ENCODE peak calls at places on chromosomes 5 and 9, in four cellular contexts. One of them, this sample, is unnamed.

GRCh38 chr5:174409070-174409469 is 315.3 kb upstream of the MSX2 start:
- DNase-seq in H1: no peak
- DNase-seq in HepG2: no peak
- DNase-seq in SK-N-SH: no peak
- DNase-seq in this sample: no peak

GRCh38 chr9:14710804-14711203 is 11.7 kb downstream of the CER1 start:
- DNase-seq in H1: no peak
- DNase-seq in HepG2: no peak
- DNase-seq in SK-N-SH: no peak
- DNase-seq in this sample: no peak

GRCh38 chr5:14591548-14591947 is 10.0 kb downstream of the OTULINL start:
- DNase-seq in H1: no peak
- DNase-seq in HepG2: no peak
- DNase-seq in SK-N-SH: no peak
- DNase-seq in this sample: no peak

GRCh38 chr5:68778467-68778866 is 315.3 kb upstream of the SLC30A5 start:
- DNase-seq in H1: no peak
- DNase-seq in HepG2: no peak
- DNase-seq in SK-N-SH: no peak
- DNase-seq in this sample: no peak

GRCh38 chr9:106953166-106953565 is 90.2 kb downstream of the ZNF462 start:
- DNase-seq in H1: no peak
- DNase-seq in HepG2: no peak
- DNase-seq in SK-N-SH: no peak
- DNase-seq in this sample: no peak

GRCh38 chr5:136629125-136629790 is 263.9 kb upstream of the TRPC7 start:
- DNase-seq in H1: no peak
- DNase-seq in HepG2: no peak
- DNase-seq in SK-N-SH: peak
- DNase-seq in this sample: no peak

GRCh38 chr5:140166911-140167310 is 8.1 kb upstream of the CYSTM1 start:
- DNase-seq in H1: no peak
- DNase-seq in HepG2: no peak
- DNase-seq in SK-N-SH: no peak
- DNase-seq in this sample: no peak

GRCh38 chr9:108478871-108479332 is 376.9 kb downstream of the ACTL7B start:
- DNase-seq in H1: no peak
- DNase-seq in HepG2: peak
- DNase-seq in SK-N-SH: no peak
- DNase-seq in this sample: no peak

GRCh38 chr9:97703437-97704326 is 6.5 kb upstream of the XPA start:
- DNase-seq in H1: no peak
- DNase-seq in HepG2: peak
- DNase-seq in SK-N-SH: peak
- DNase-seq in this sample: peak

GRCh38 chr9:126806336-126806735 is 1.5 kb downstream of the ZBTB43 start:
- DNase-seq in H1: no peak
- DNase-seq in HepG2: no peak
- DNase-seq in SK-N-SH: no peak
- DNase-seq in this sample: no peak

GRCh38 chr5:66680804-66681203 is 84.6 kb downstream of the MAST4 start:
- DNase-seq in H1: no peak
- DNase-seq in HepG2: no peak
- DNase-seq in SK-N-SH: no peak
- DNase-seq in this sample: no peak

GRCh38 chr9:137224850-137225694 is at the start of gene CYSRT1:
- DNase-seq in H1: peak
- DNase-seq in HepG2: no peak
- DNase-seq in SK-N-SH: no peak
- DNase-seq in this sample: no peak

GRCh38 chr9:137978262-137978714 is 100.7 kb downstream of the CACNA1B start:
- DNase-seq in H1: no peak
- DNase-seq in HepG2: no peak
- DNase-seq in SK-N-SH: no peak
- DNase-seq in this sample: no peak

GRCh38 chr5:150000990-150001659 is 586 bp downstream of the HMGXB3 start:
- DNase-seq in H1: no peak
- DNase-seq in HepG2: no peak
- DNase-seq in SK-N-SH: peak
- DNase-seq in this sample: no peak

GRCh38 chr9:97468658-97469448 is 32.6 kb upstream of the TMOD1 start:
- DNase-seq in H1: peak
- DNase-seq in HepG2: peak
- DNase-seq in SK-N-SH: peak
- DNase-seq in this sample: peak

GRCh38 chr5:17431272-17432050 is 66.6 kb upstream of the TAF11L2 start:
- DNase-seq in H1: no peak
- DNase-seq in HepG2: no peak
- DNase-seq in SK-N-SH: no peak
- DNase-seq in this sample: no peak
- TF ChIP-seq YY1 in H1: no peak
- TF ChIP-seq YY1 in HepG2: no peak
- TF ChIP-seq YY1 in SK-N-SH: no peak
- TF ChIP-seq YY1 in this sample: no peak

GRCh38 chr9:75658301-75658919 is 232.1 kb upstream of the PCSK5 start:
- DNase-seq in H1: no peak
- DNase-seq in HepG2: no peak
- DNase-seq in SK-N-SH: no peak
- DNase-seq in this sample: no peak

GRCh38 chr9:75649060-75649459 is 241.4 kb upstream of the PCSK5 start:
- DNase-seq in H1: no peak
- DNase-seq in HepG2: no peak
- DNase-seq in SK-N-SH: no peak
- DNase-seq in this sample: no peak

GRCh38 chr9:75653750-75654149 is 236.7 kb upstream of the PCSK5 start:
- DNase-seq in H1: no peak
- DNase-seq in HepG2: no peak
- DNase-seq in SK-N-SH: no peak
- DNase-seq in this sample: no peak

GRCh38 chr9:75651709-75652108 is 238.8 kb upstream of the PCSK5 start:
- DNase-seq in H1: no peak
- DNase-seq in HepG2: no peak
- DNase-seq in SK-N-SH: no peak
- DNase-seq in this sample: no peak

DNA sequence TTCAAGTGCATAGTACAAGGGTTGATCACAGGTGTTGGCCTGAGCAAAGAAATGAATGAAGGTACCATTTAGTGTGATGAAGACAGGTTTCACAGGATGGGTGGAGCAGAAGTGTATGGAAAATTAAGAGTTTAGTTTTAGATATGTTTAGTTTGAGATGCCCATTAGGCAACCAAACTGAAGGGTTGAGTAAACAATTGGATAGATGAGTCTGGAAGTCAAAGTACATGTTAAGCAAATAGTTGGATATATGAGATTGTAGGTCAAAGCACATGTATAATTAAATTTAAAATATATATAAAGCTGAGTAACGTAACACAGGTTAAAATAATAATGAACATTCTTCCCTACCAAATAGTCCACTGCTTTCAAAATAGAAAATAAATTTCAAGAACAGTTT is 237.1 kb upstream of the PCSK5 start:
- DNase-seq in H1: no peak
- DNase-seq in HepG2: no peak
- DNase-seq in SK-N-SH: no peak
- DNase-seq in this sample: no peak
- TF ChIP-seq JUND in H1: no peak
- TF ChIP-seq JUND in HepG2: no peak
- TF ChIP-seq JUND in SK-N-SH: no peak
- TF ChIP-seq JUND in this sample: no peak

GRCh38 chr9:11086561-11086960 is 473.8 kb upstream of the PTPRD start:
- DNase-seq in H1: no peak
- DNase-seq in HepG2: no peak
- DNase-seq in SK-N-SH: no peak
- DNase-seq in this sample: no peak

GRCh38 chr9:11092974-11093373 is 480.2 kb upstream of the PTPRD start:
- DNase-seq in H1: no peak
- DNase-seq in HepG2: no peak
- DNase-seq in SK-N-SH: no peak
- DNase-seq in this sample: no peak

GRCh38 chr9:11088826-11089374 is 476.1 kb upstream of the PTPRD start:
- DNase-seq in H1: no peak
- DNase-seq in HepG2: no peak
- DNase-seq in SK-N-SH: no peak
- DNase-seq in this sample: no peak
- TF ChIP-seq POLR2AphosphoS5 in H1: no peak
- TF ChIP-seq POLR2AphosphoS5 in HepG2: no peak
- TF ChIP-seq POLR2AphosphoS5 in SK-N-SH: no peak
- TF ChIP-seq POLR2AphosphoS5 in this sample: no peak

GRCh38 chr5:137825165-137825564 is 42.5 kb upstream of the MYOT start:
- DNase-seq in H1: no peak
- DNase-seq in HepG2: no peak
- DNase-seq in SK-N-SH: no peak
- DNase-seq in this sample: no peak
- TF ChIP-seq YY1 in H1: no peak
- TF ChIP-seq YY1 in HepG2: no peak
- TF ChIP-seq YY1 in SK-N-SH: no peak
- TF ChIP-seq YY1 in this sample: no peak

GRCh38 chr5:43555895-43556606 is 826 bp downstream of the PAIP1 start:
- DNase-seq in H1: peak
- DNase-seq in HepG2: peak
- DNase-seq in SK-N-SH: peak
- DNase-seq in this sample: peak
- TF ChIP-seq JUND in H1: no peak
- TF ChIP-seq JUND in HepG2: no peak
- TF ChIP-seq JUND in SK-N-SH: no peak
- TF ChIP-seq JUND in this sample: no peak

GRCh38 chr9:131733601-131734061 is 6.2 kb downstream of the RAPGEF1 start:
- DNase-seq in H1: no peak
- DNase-seq in HepG2: no peak
- DNase-seq in SK-N-SH: peak
- DNase-seq in this sample: no peak
- TF ChIP-seq POLR2AphosphoS5 in H1: no peak
- TF ChIP-seq POLR2AphosphoS5 in HepG2: no peak
- TF ChIP-seq POLR2AphosphoS5 in SK-N-SH: no peak
- TF ChIP-seq POLR2AphosphoS5 in this sample: no peak

GRCh38 chr9:135051316-135052038 is 36.0 kb upstream of the OLFM1 start:
- DNase-seq in H1: no peak
- DNase-seq in HepG2: no peak
- DNase-seq in SK-N-SH: no peak
- DNase-seq in this sample: no peak

GRCh38 chr9:135048046-135048757 is 39.3 kb upstream of the OLFM1 start:
- DNase-seq in H1: no peak
- DNase-seq in HepG2: no peak
- DNase-seq in SK-N-SH: no peak
- DNase-seq in this sample: no peak

GRCh38 chr9:135049460-135049859 is 38.0 kb upstream of the OLFM1 start:
- DNase-seq in H1: no peak
- DNase-seq in HepG2: no peak
- DNase-seq in SK-N-SH: no peak
- DNase-seq in this sample: no peak

GRCh38 chr9:135048758-135049284 is 38.6 kb upstream of the OLFM1 start:
- DNase-seq in H1: no peak
- DNase-seq in HepG2: no peak
- DNase-seq in SK-N-SH: no peak
- DNase-seq in this sample: no peak

GRCh38 chr9:135050072-135050990 is 37.1 kb upstream of the OLFM1 start:
- DNase-seq in H1: no peak
- DNase-seq in HepG2: no peak
- DNase-seq in SK-N-SH: no peak
- DNase-seq in this sample: no peak
- TF ChIP-seq YY1 in H1: no peak
- TF ChIP-seq YY1 in HepG2: no peak
- TF ChIP-seq YY1 in SK-N-SH: no peak
- TF ChIP-seq YY1 in this sample: no peak

GRCh38 chr9:109537288-109537687 is 39.2 kb upstream of the PTPN3 start:
- DNase-seq in H1: no peak
- DNase-seq in HepG2: no peak
- DNase-seq in SK-N-SH: no peak
- DNase-seq in this sample: no peak
- TF ChIP-seq JUND in H1: no peak
- TF ChIP-seq JUND in HepG2: no peak
- TF ChIP-seq JUND in SK-N-SH: no peak
- TF ChIP-seq JUND in this sample: no peak

GRCh38 chr5:82563745-82564144 is 285.6 kb upstream of the RPS23 start:
- DNase-seq in H1: no peak
- DNase-seq in HepG2: no peak
- DNase-seq in SK-N-SH: no peak
- DNase-seq in this sample: no peak
- TF ChIP-seq POLR2AphosphoS5 in H1: no peak
- TF ChIP-seq POLR2AphosphoS5 in HepG2: no peak
- TF ChIP-seq POLR2AphosphoS5 in SK-N-SH: no peak
- TF ChIP-seq POLR2AphosphoS5 in this sample: no peak

DNA sequence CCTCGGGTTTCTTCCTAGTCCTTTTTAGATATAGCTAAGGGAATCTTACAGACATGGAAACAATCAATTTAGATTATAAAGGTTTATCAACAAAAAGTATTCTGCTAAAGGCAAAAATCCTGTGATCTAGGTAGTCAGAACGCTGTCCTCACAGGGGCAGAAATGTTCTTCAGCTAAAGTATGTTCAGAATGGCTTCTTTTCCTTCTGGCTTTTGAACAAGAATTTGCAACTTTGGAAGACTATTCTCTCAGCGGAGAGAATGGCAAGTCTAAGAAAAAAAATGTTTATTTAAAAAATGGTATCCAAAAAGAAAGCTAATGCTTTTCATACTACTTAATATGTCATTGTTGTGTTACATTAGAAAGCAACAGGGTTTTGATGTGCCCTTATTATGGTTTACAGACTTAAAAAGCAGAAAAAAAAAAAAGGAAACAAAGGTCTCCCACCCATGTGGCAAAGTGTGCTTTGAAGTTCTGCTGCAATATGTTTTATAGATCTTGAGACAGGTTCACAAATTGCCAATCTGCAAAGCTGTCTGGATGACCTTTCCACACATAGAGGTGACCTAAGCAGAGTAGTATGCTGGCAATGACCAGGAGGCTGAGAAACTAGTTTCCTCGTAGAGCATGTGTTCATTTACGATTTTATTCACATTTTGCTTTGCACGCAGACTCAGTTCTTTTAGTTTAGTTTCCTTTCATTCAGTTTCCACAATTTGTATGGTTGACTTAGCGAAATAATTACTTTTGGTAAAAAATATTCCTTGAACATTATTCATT is 45.1 kb upstream of the PJA2 start:
- DNase-seq in H1: no peak
- DNase-seq in HepG2: no peak
- DNase-seq in SK-N-SH: no peak
- DNase-seq in this sample: no peak
- TF ChIP-seq YY1 in H1: no peak
- TF ChIP-seq YY1 in HepG2: no peak
- TF ChIP-seq YY1 in SK-N-SH: no peak
- TF ChIP-seq YY1 in this sample: no peak

This sample was measured in HCT116.